ENCODE peak calls at places on chromosomes 12 and 14, in four cellular contexts. S is AG09319; W is GDM1; V is stimulated activated CD8-positive, alpha-beta memory T cell treated with anti-CD3 and anti-CD28 coated beads, Interleukin-7, amount 100 ng/mL, for 4 hours. R is an unnamed sample.

GRCh38 chr14:72619881-72620280 is 274.0 kb downstream of the DPF3 start:
- DNase-seq in S (no peak), W (no peak), V (no peak), R (no peak)

GRCh38 chr12:12469386-12469785 is 93.3 kb downstream of the DUSP16 start:
- DNase-seq in V (no peak), W (no peak), S (no peak), R (no peak)

GRCh38 chr14:105126970-105127307 is 41.6 kb downstream of the JAG2 start:
- DNase-seq in V (no peak), W (no peak), S (no peak), R (no peak)

GRCh38 chr14:92005019-92005418 is 34.8 kb downstream of the TRIP11 start:
- DNase-seq in W (no peak), S (no peak), V (no peak), R (peak; percentile 1)

GRCh38 chr12:44372259-44372658 is 503.9 kb downstream of the NELL2 start:
- DNase-seq in S (no peak), V (no peak), W (no peak), R (no peak)

GRCh38 chr12:32116897-32117296 is 10.2 kb downstream of the BICD1 start:
- DNase-seq in V (no peak), S (no peak), W (no peak), R (no peak)

GRCh38 chr12:70408004-70408790 is 42.1 kb downstream of the KCNMB4 start:
- DNase-seq in W (no peak), V (no peak), S (no peak), R (no peak)

GRCh38 chr12:54025507-54026393 is 2.5 kb upstream of the HOXC6 start:
- DNase-seq in W (no peak), S (no peak), V (no peak), R (no peak)

GRCh38 chr14:73339846-73340565 is 102.7 kb downstream of the PAPLN start:
- DNase-seq in S (no peak), W (no peak), V (no peak), R (no peak)

GRCh38 chr12:128056299-128056885 is 210.6 kb upstream of the TMEM132C start:
- DNase-seq in V (no peak), S (no peak), W (no peak), R (no peak)

GRCh38 chr12:45591635-45592034 is 137.9 kb upstream of the ARID2 start:
- DNase-seq in W (no peak), V (no peak), S (no peak), R (no peak)

GRCh38 chr14:73753043-73753886 is 39.1 kb upstream of the PNMA1 start:
- DNase-seq in V (no peak), S (no peak), W (peak; percentile 90), R (peak; percentile 48)

GRCh38 chr12:95204141-95204866 is 13.0 kb downstream of the FGD6 start:
- DNase-seq in V (no peak), W (peak; percentile 63), S (no peak), R (no peak)

GRCh38 chr12:7351177-7351576 is 47.3 kb downstream of the ACSM4 start:
- DNase-seq in W (no peak), V (no peak), S (no peak), R (no peak)

GRCh38 chr14:75989134-75989533 is 3.6 kb downstream of the IFT43 start:
- DNase-seq in S (peak; percentile 67), W (no peak), V (no peak), R (no peak)

GRCh38 chr12:6494351-6494743 is 445 bp downstream of the NCAPD2 start:
- DNase-seq in W (no peak), S (no peak), V (no peak), R (no peak)

GRCh38 chr12:91991397-91992187 is 154.1 kb downstream of the BTG1 start:
- DNase-seq in V (no peak), W (no peak), S (no peak), R (no peak)

GRCh38 chr14:50038398-50039119 is 77.8 kb downstream of the VCPKMT start:
- DNase-seq in S (peak; percentile 80), V (no peak), W (peak; percentile 60), R (no peak)

GRCh38 chr12:51751657-51752056 is 96.9 kb downstream of the FIGNL2 start:
- DNase-seq in W (no peak), V (no peak), S (no peak), R (no peak)

GRCh38 chr12:55258288-55258687 is 13.9 kb downstream of the OR6C74 start:
- DNase-seq in W (no peak), S (no peak), V (no peak), R (no peak)

GRCh38 chr12:34404377-34405285 is 382.3 kb downstream of the ALG10 start:
- DNase-seq in V (no peak), S (no peak), W (no peak), R (no peak)

GRCh38 chr12:50024804-50025186 is 499 bp downstream of the RACGAP1 start:
- DNase-seq in S (no peak), W (no peak), V (no peak), R (no peak)

GRCh38 chr14:54772451-54772881 is 130.2 kb downstream of the GCH1 start:
- DNase-seq in V (no peak), W (no peak), S (no peak), R (no peak)

GRCh38 chr14:21098134-21098891 is at the start of gene ZNF219:
- DNase-seq in S (no peak), V (no peak), W (peak; percentile 23), R (peak; percentile 24)

GRCh38 chr12:80269953-80270552 is 170.7 kb downstream of the OTOGL start:
- DNase-seq in W (no peak), S (no peak), V (no peak), R (no peak)

R was measured in T-cell.